ENCODE peak calls at places on chromosome 18, in seven cellular contexts. H is NCI-H82, S is SIG-M5, W is T-helper 9 cell, N is AG08396, O is tibial nerve, J is non-pigmented ciliary epithelial cell. T is an unnamed sample.

GRCh38 chr18:32086866-32087265 is 4.8 kb upstream of the RNF138 start:
- DNase-seq in H (no peak), S (peak), W (no peak), N (no peak), O (no peak), J (no peak), T (no peak)

GRCh38 chr18:24014986-24015896 is 687 bp downstream of the TTC39C start:
- DNase-seq in H (peak), S (no peak), W (peak), N (peak), O (peak), J (no peak), T (peak)

GRCh38 chr18:36532394-36532793 is 234.9 kb downstream of the FHOD3 start:
- DNase-seq in H (no peak), S (no peak), W (no peak), N (peak), O (no peak), J (peak), T (peak)

GRCh38 chr18:23716516-23716915 is 27.3 kb downstream of the LAMA3 start:
- DNase-seq in H (no peak), S (no peak), W (no peak), N (peak), O (no peak), J (peak), T (peak)

GRCh38 chr18:63285332-63285731 is 34.2 kb downstream of the BCL2 start:
- DNase-seq in H (no peak), S (no peak), W (no peak), N (no peak), O (no peak), J (no peak), T (no peak)

GRCh38 chr18:32389868-32390267 is 80.8 kb downstream of the GAREM1 start:
- DNase-seq in H (no peak), S (no peak), W (no peak), N (no peak), O (no peak), J (no peak), T (no peak)

GRCh38 chr18:49206717-49207116 is 253.7 kb downstream of the DYM start:
- DNase-seq in H (no peak), S (no peak), W (no peak), N (peak), O (no peak), J (no peak), T (no peak)

GRCh38 chr18:36693931-36694661 is 134.7 kb downstream of the TPGS2 start:
- DNase-seq in H (peak), S (no peak), W (no peak), N (no peak), O (no peak), J (no peak), T (no peak)

GRCh38 chr18:23406271-23406787 is 46.8 kb upstream of the RIOK3 start:
- DNase-seq in H (no peak), S (no peak), W (no peak), N (no peak), O (no peak), J (no peak), T (no peak)

GRCh38 chr18:49875783-49876182 is 62.5 kb upstream of the ACAA2 start:
- DNase-seq in H (no peak), S (no peak), W (no peak), N (no peak), O (no peak), J (no peak), T (no peak)

GRCh38 chr18:32763306-32763705 is 9.5 kb downstream of the KLHL14 start:
- DNase-seq in H (no peak), S (no peak), W (no peak), N (no peak), O (no peak), J (no peak), T (no peak)

GRCh38 chr18:25121442-25121841 is 230.5 kb downstream of the ZNF521 start:
- DNase-seq in H (no peak), S (no peak), W (no peak), N (no peak), O (no peak), J (no peak), T (no peak)

GRCh38 chr18:13579874-13580273 is 146.5 kb downstream of the FAM210A start:
- DNase-seq in H (no peak), S (no peak), W (no peak), N (no peak), O (no peak), J (no peak), T (no peak)

GRCh38 chr18:46700026-46700425 is 43.0 kb upstream of the LOXHD1 start:
- DNase-seq in H (no peak), S (no peak), W (no peak), N (no peak), O (no peak), J (no peak), T (no peak)

GRCh38 chr18:62621546-62621945 is 93.8 kb upstream of the PHLPP1 start:
- DNase-seq in H (no peak), S (no peak), W (no peak), N (no peak), O (no peak), J (no peak), T (no peak)

GRCh38 chr18:55115606-55116005 is 156.3 kb upstream of the CCDC68 start:
- DNase-seq in H (no peak), S (no peak), W (no peak), N (no peak), O (no peak), J (no peak), T (no peak)

GRCh38 chr18:47283476-47283875 is 32.0 kb upstream of the SKOR2 start:
- DNase-seq in H (peak), S (no peak), W (no peak), N (no peak), O (no peak), J (no peak), T (no peak)

GRCh38 chr18:12443631-12444030 is 35.9 kb downstream of the PRELID3A start:
- DNase-seq in H (no peak), S (no peak), W (no peak), N (no peak), O (no peak), J (no peak), T (no peak)

GRCh38 chr18:26579941-26580618 is 31.7 kb upstream of the KCTD1 start:
- DNase-seq in H (no peak), S (no peak), W (no peak), N (no peak), O (no peak), J (no peak), T (no peak)

GRCh38 chr18:63319383-63320040 is at the start of gene BCL2:
- DNase-seq in H (peak), S (peak), W (no peak), N (peak), O (no peak), J (no peak), T (no peak)

GRCh38 chr18:9433616-9434239 is 41.6 kb upstream of the RALBP1 start:
- DNase-seq in H (peak), S (no peak), W (no peak), N (no peak), O (no peak), J (no peak), T (no peak)

GRCh38 chr18:12944724-12945123 is 3.1 kb upstream of the SEH1L start:
- DNase-seq in H (no peak), S (no peak), W (no peak), N (no peak), O (no peak), J (no peak), T (no peak)

GRCh38 chr18:44792456-44793080 is 111.9 kb downstream of the SETBP1 start:
- DNase-seq in H (no peak), S (no peak), W (no peak), N (peak), O (no peak), J (no peak), T (no peak)

GRCh38 chr18:48949051-48949605 is 1.6 kb downstream of the SMAD7 start:
- DNase-seq in H (peak), S (no peak), W (peak), N (no peak), O (no peak), J (no peak), T (no peak)

GRCh38 chr18:54232485-54233227 is 8.2 kb upstream of the MBD2 start:
- DNase-seq in H (no peak), S (no peak), W (no peak), N (no peak), O (no peak), J (no peak), T (no peak)

GRCh38 chr18:72329533-72329932 is 214.6 kb downstream of the CBLN2 start:
- DNase-seq in H (no peak), S (no peak), W (no peak), N (no peak), O (no peak), J (no peak), T (no peak)

GRCh38 chr18:13067124-13067523 is 76.0 kb downstream of the CEP192 start:
- DNase-seq in H (no peak), S (no peak), W (no peak), N (no peak), O (no peak), J (no peak), T (no peak)